ENCODE peak calls at places on chromosomes 6 and 20, in four cellular contexts. U is H1, A is GM12878, F is HepG2. I is an unnamed sample.

GRCh38 chr6:107506145-107506544 is 16.2 kb downstream of the SOBP start:
- DNase-seq in F (peak), A (no peak), U (no peak), I (no peak)

GRCh38 chr6:34195726-34196115 is 41.0 kb upstream of the HMGA1 start:
- DNase-seq in F (no peak), A (no peak), U (no peak), I (no peak)

GRCh38 chr20:61556116-61556515 is 304.1 kb downstream of the CDH4 start:
- DNase-seq in A (no peak), F (no peak), U (no peak), I (no peak)

GRCh38 chr6:127637830-127638229 is 60.9 kb downstream of the C6orf58 start:
- DNase-seq in A (no peak), U (no peak), F (no peak), I (no peak)

GRCh38 chr6:166608819-166609218 is 18.2 kb downstream of the RPS6KA2 start:
- DNase-seq in A (no peak), U (no peak), F (no peak), I (no peak)

GRCh38 chr20:44962483-44962882 is 2.3 kb upstream of the TOMM34 start:
- DNase-seq in A (no peak), U (no peak), F (no peak), I (no peak)

GRCh38 chr20:24405810-24406209 is 63.6 kb upstream of the SYNDIG1 start:
- DNase-seq in U (no peak), F (peak), A (no peak), I (no peak)

GRCh38 chr6:7137335-7138106 is 29.8 kb downstream of the RREB1 start:
- DNase-seq in F (no peak), A (no peak), U (no peak), I (no peak)

GRCh38 chr6:56902551-56903464 is 52.1 kb upstream of the BEND6 start:
- DNase-seq in F (peak), U (no peak), A (no peak), I (no peak)

GRCh38 chr6:80235647-80236046 is 129.2 kb downstream of the BCKDHB start:
- DNase-seq in A (no peak), U (no peak), F (no peak), I (no peak)

GRCh38 chr6:110513001-110513400 is 36.6 kb upstream of the SLC22A16 start:
- DNase-seq in U (no peak), F (no peak), A (no peak), I (no peak)

GRCh38 chr6:169577974-169578373 is 123.9 kb downstream of the WDR27 start:
- DNase-seq in U (no peak), A (no peak), F (no peak), I (no peak)

GRCh38 chr6:142728367-142728766 is 216.6 kb downstream of the HIVEP2 start:
- DNase-seq in F (no peak), U (no peak), A (no peak), I (no peak)

GRCh38 chr6:111585241-111585968 is 20.3 kb downstream of the TRAF3IP2 start:
- DNase-seq in U (no peak), F (no peak), A (no peak), I (no peak)

GRCh38 chr20:8129211-8129986 is 2.7 kb upstream of the PLCB1 start:
- DNase-seq in A (no peak), F (peak), U (no peak), I (no peak)

GRCh38 chr6:148973809-148974208 is 227.0 kb downstream of the UST start:
- DNase-seq in A (no peak), U (no peak), F (no peak), I (no peak)

GRCh38 chr20:52536841-52537400 is 345.3 kb upstream of the ZFP64 start:
- DNase-seq in A (no peak), U (no peak), F (no peak), I (no peak)

GRCh38 chr6:14896475-14896874 is 349.4 kb upstream of the JARID2 start:
- DNase-seq in A (no peak), U (no peak), F (no peak), I (no peak)

GRCh38 chr6:33790306-33790855 is 1.5 kb upstream of the LEMD2 start:
- DNase-seq in A (no peak), U (no peak), F (no peak), I (no peak)

GRCh38 chr20:58109918-58110635 is 118.4 kb downstream of the ANKRD60 start:
- DNase-seq in U (no peak), F (no peak), A (no peak), I (no peak)

GRCh38 chr20:33602826-33603590 is 59.1 kb upstream of the C20orf144 start:
- DNase-seq in A (peak), F (peak), U (no peak), I (no peak)

GRCh38 chr6:72959821-72960220 is 265.5 kb downstream of the KHDC1L start:
- DNase-seq in F (no peak), A (no peak), U (no peak), I (no peak)

GRCh38 chr6:117674503-117674902 is 766 bp upstream of the NUS1 start:
- DNase-seq in U (no peak), A (no peak), F (no peak), I (no peak)

GRCh38 chr6:158313989-158314388 is 1.7 kb downstream of the TULP4 start:
- DNase-seq in A (no peak), U (no peak), F (no peak), I (no peak)

GRCh38 chr6:167237438-167237837 is 53.7 kb upstream of the UNC93A start:
- DNase-seq in U (no peak), F (no peak), A (no peak), I (no peak)

GRCh38 chr6:21748343-21749063 is 155.0 kb downstream of the SOX4 start:
- DNase-seq in F (no peak), A (no peak), U (no peak), I (no peak)

GRCh38 chr20:12318043-12318442 is 400.4 kb downstream of the BTBD3 start:
- DNase-seq in F (no peak), A (no peak), U (no peak), I (no peak)

GRCh38 chr6:115972679-115973078 is 88.0 kb downstream of the FRK start:
- DNase-seq in A (no peak), F (no peak), U (no peak), I (no peak)

GRCh38 chr6:170085475-170086401 is 205.1 kb downstream of the DLL1 start:
- DNase-seq in F (no peak), A (no peak), U (no peak), I (no peak)

GRCh38 chr20:22098451-22098850 is 393.0 kb downstream of the PAX1 start:
- DNase-seq in F (no peak), U (no peak), A (no peak), I (no peak)

GRCh38 chr6:43334466-43335095 is 26.0 kb upstream of the CRIP3 start:
- DNase-seq in A (no peak), F (peak), U (peak), I (no peak)

GRCh38 chr6:46888031-46888430 is 33.7 kb downstream of the ADGRF5 start:
- DNase-seq in A (no peak), F (no peak), U (no peak), I (no peak)

GRCh38 chr20:9878096-9878495 is 39.2 kb upstream of the PAK5 start:
- DNase-seq in U (no peak), A (no peak), F (no peak), I (no peak)

GRCh38 chr6:109714156-109714555 is 23.1 kb downstream of the FIG4 start:
- DNase-seq in F (no peak), A (no peak), U (no peak), I (no peak)

DNA sequence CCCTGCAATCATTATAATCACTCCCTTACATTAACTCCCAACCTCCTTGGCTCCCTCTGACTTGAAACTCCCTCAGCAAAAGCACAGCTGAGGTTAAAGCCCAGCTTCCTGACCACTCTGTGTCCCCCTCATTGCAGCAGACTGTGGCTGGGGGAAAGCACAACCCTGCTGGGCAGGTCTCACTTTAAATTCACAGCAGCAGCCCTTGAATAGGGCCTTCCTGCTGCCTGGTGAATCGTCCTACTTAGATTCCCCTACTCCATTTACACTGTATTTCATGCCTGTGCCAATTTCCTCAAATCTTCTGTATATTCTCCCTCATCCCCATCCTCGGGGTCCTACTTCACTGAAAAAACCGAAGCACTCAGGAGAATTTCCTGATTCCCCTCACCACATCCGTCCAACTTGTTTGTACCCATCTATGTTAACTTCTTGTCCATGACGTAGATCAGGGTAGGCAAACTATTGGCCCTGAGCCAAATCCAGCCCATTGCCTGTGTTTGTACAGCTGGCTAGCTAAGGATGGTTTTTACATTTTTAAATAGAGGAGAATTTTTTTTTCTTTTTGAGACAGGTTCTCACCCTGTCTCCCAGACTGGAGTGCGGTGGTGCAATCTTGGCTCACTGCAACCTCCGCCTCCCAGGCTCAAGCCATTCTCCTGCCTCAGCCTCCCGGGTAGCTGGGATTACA is 31.5 kb upstream of the GCM1 start:
- DNase-seq in A (no peak), F (no peak), U (no peak), I (no peak)
- TF ChIP-seq ATF2 in A (no peak), F (no peak), U (no peak), I (no peak)

GRCh38 chr6:3725145-3726015 is 26.1 kb downstream of the PXDC1 start:
- DNase-seq in F (no peak), A (no peak), U (no peak), I (no peak)
- TF ChIP-seq ATF3 in F (no peak), A (no peak), U (no peak), I (no peak)

GRCh38 chr6:89375427-89375868 is 22.9 kb upstream of the UBE2J1 start:
- DNase-seq in F (peak), U (peak), A (no peak), I (peak)

GRCh38 chr6:89368107-89368506 is 15.6 kb upstream of the UBE2J1 start:
- DNase-seq in F (peak), U (no peak), A (no peak), I (peak)

GRCh38 chr6:89369009-89369408 is 16.5 kb upstream of the UBE2J1 start:
- DNase-seq in A (no peak), F (peak), U (no peak), I (peak)

GRCh38 chr6:89372506-89372901 is 20.0 kb upstream of the UBE2J1 start:
- DNase-seq in F (no peak), A (no peak), U (no peak), I (no peak)

GRCh38 chr6:89371849-89372505 is 19.5 kb upstream of the UBE2J1 start:
- DNase-seq in F (peak), U (no peak), A (no peak), I (peak)
- TF ChIP-seq ATF2 in F (no peak), U (no peak), A (no peak), I (no peak)

GRCh38 chr6:74671558-74672025 is 534.3 kb downstream of the COL12A1 start:
- DNase-seq in U (no peak), F (no peak), A (no peak), I (no peak)
- TF ChIP-seq ATF3 in U (no peak), F (no peak), A (no peak), I (no peak)

GRCh38 chr20:37142708-37143107 is 36.4 kb upstream of the RPN2 start:
- DNase-seq in F (no peak), A (no peak), U (no peak), I (no peak)
- TF ChIP-seq ATF2 in F (no peak), A (no peak), U (no peak), I (no peak)

GRCh38 chr6:12716298-12716853 is at the start of gene PHACTR1:
- DNase-seq in U (no peak), A (no peak), F (no peak), I (no peak)

GRCh38 chr6:12719017-12719416 is 2.5 kb downstream of the PHACTR1 start:
- DNase-seq in A (no peak), U (no peak), F (no peak), I (no peak)

GRCh38 chr6:12720310-12720709 is 3.7 kb downstream of the PHACTR1 start:
- DNase-seq in A (no peak), U (no peak), F (no peak), I (no peak)

GRCh38 chr6:12717356-12717755 is 789 bp downstream of the PHACTR1 start:
- DNase-seq in F (peak), U (no peak), A (no peak), I (no peak)

GRCh38 chr6:12718025-12718424 is 1.5 kb downstream of the PHACTR1 start:
- DNase-seq in U (no peak), F (peak), A (no peak), I (no peak)
- TF ChIP-seq ATF3 in U (no peak), F (no peak), A (no peak), I (no peak)

GRCh38 chr6:105021399-105021798 is 64.5 kb downstream of the LIN28B start:
- DNase-seq in F (no peak), U (no peak), A (no peak), I (no peak)

GRCh38 chr6:105014954-105015353 is 58.0 kb downstream of the LIN28B start:
- DNase-seq in U (no peak), F (no peak), A (no peak), I (no peak)

GRCh38 chr6:105014448-105014847 is 57.5 kb downstream of the LIN28B start:
- DNase-seq in A (no peak), F (no peak), U (no peak), I (peak)

GRCh38 chr6:105019285-105019684 is 62.4 kb downstream of the LIN28B start:
- DNase-seq in F (no peak), U (no peak), A (no peak), I (no peak)

DNA sequence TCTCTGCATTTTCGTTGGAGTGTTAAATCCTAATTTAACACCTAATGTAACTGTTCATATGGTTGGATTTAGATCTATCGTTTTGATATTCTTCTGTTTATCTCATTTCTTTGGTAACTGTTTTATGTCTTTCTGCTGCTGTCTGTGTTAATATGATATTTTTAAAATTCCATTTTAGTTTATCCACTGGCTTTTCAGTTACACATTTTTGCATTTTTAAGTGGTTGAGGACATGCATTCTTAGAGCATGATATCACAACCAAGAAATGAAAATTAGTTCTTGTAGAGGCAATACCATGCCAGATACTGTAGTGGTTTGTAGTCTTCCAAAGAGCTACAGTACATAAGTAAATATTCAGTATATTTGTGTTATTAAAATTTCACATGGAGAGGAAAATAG is 58.6 kb downstream of the LIN28B start:
- DNase-seq in U (no peak), A (no peak), F (no peak), I (no peak)
- TF ChIP-seq ATF2 in U (no peak), A (no peak), F (no peak), I (no peak)

GRCh38 chr20:17797163-17797562 is 97.4 kb downstream of the BANF2 start:
- DNase-seq in F (peak), U (no peak), A (no peak), I (no peak)

GRCh38 chr20:17795003-17795402 is 95.2 kb downstream of the BANF2 start:
- DNase-seq in F (no peak), A (no peak), U (no peak), I (no peak)

GRCh38 chr20:17797579-17797978 is 97.8 kb downstream of the BANF2 start:
- DNase-seq in U (no peak), F (no peak), A (no peak), I (no peak)

GRCh38 chr20:17795449-17796095 is 95.8 kb downstream of the BANF2 start:
- DNase-seq in F (no peak), U (no peak), A (no peak), I (no peak)

DNA sequence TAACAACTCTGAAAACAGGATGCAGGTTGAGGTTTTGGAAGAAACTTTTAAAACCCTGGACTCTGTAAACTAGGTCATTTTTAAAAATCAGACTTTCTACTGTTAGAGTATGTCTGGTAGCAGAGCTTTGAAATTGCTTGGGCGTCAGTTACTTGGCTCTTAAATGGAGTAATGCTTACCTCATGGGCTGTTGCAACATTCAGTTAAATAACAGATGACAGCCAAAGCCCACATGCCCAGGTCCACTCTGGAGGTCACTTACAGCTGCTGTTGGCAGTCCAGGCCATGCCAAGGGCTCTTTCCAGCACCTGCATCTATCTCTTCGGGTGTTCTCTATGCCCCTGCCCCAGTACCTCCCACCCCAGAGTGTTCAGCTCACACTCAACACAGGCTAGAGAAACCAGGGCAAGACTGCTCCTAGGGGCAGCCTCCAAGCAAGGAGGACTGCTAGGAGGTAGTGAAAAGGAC is 96.4 kb downstream of the BANF2 start:
- DNase-seq in U (no peak), F (peak), A (no peak), I (no peak)
- TF ChIP-seq ATF3 in U (no peak), F (peak), A (no peak), I (no peak)

GRCh38 chr6:26299286-26300042 is 65.5 kb upstream of the BTN3A2 start:
- DNase-seq in F (no peak), U (no peak), A (no peak), I (peak)
- TF ChIP-seq ATF2 in F (no peak), U (peak), A (no peak), I (no peak)

I was measured in WTC11.